ENCODE peak calls at places on chromosomes 5 and 9, in six cellular contexts. I, D, N, E, F and X are unnamed samples.

GRCh38 chr9:137380606-137381005 is 42.4 kb downstream of the EXD3 start:
- DNase-seq in D (no peak), E (no peak), F (no peak), N (no peak), I (no peak), X (no peak)

GRCh38 chr5:112417931-112418358 is 1.1 kb downstream of the EPB41L4A start:
- DNase-seq in E (no peak), N (no peak), I (peak), F (peak), D (no peak), X (peak)

GRCh38 chr5:14739538-14739937 is 75.0 kb downstream of the OTULIN start:
- DNase-seq in F (peak), E (no peak), N (no peak), I (no peak), D (no peak), X (no peak)

GRCh38 chr9:89461302-89461701 is 36.6 kb downstream of the SEMA4D start:
- DNase-seq in I (no peak), E (no peak), D (no peak), F (peak), N (no peak), X (no peak)

GRCh38 chr5:40700116-40700822 is 20.6 kb downstream of the PTGER4 start:
- DNase-seq in I (no peak), D (no peak), N (no peak), F (no peak), E (no peak), X (no peak)

GRCh38 chr9:36486933-36487481 is 85.7 kb upstream of the MELK start:
- DNase-seq in N (no peak), E (no peak), D (peak), F (peak), I (peak), X (peak)

GRCh38 chr9:93060746-93061259 is 2.3 kb downstream of the SUSD3 start:
- DNase-seq in F (peak), N (no peak), E (no peak), I (no peak), D (no peak), X (no peak)

GRCh38 chr9:7097785-7098420 is 340.1 kb downstream of the KDM4C start:
- DNase-seq in E (no peak), D (no peak), F (peak), N (no peak), I (no peak), X (no peak)

GRCh38 chr5:53971566-53971965 is 338.8 kb downstream of the ARL15 start:
- DNase-seq in I (no peak), N (no peak), D (no peak), E (no peak), F (no peak), X (no peak)

GRCh38 chr5:125149503-125149902 is 403.1 kb upstream of the ZNF608 start:
- DNase-seq in N (no peak), I (no peak), F (peak), E (no peak), D (no peak), X (no peak)

GRCh38 chr9:94921072-94921471 is 194.6 kb downstream of the AOPEP start:
- DNase-seq in N (no peak), F (peak), D (no peak), E (no peak), I (no peak), X (peak)

GRCh38 chr9:127185931-127186781 is 63.7 kb upstream of the ANGPTL2 start:
- DNase-seq in I (peak), D (no peak), F (peak), N (no peak), E (no peak), X (peak)

GRCh38 chr5:1058988-1059883 is 50.6 kb downstream of the NKD2 start:
- DNase-seq in F (no peak), N (no peak), I (no peak), E (no peak), D (no peak), X (peak)

GRCh38 chr5:175689147-175689991 is 31.5 kb downstream of the HRH2 start:
- DNase-seq in F (peak), I (peak), E (no peak), D (no peak), N (no peak), X (peak)

GRCh38 chr5:84450617-84451414 is 66.1 kb upstream of the EDIL3 start:
- DNase-seq in E (peak), I (no peak), D (no peak), N (no peak), F (peak), X (no peak)

GRCh38 chr9:128587453-128587852 is 35.1 kb downstream of the SPTAN1 start:
- DNase-seq in E (no peak), N (no peak), I (no peak), D (no peak), F (no peak), X (no peak)

GRCh38 chr9:73573235-73573634 is 421.6 kb downstream of the ANXA1 start:
- DNase-seq in I (no peak), N (no peak), F (no peak), E (no peak), D (no peak), X (no peak)

GRCh38 chr9:76456202-76456926 is 2.6 kb upstream of the GCNT1 start:
- DNase-seq in I (no peak), F (peak), D (peak), N (no peak), E (no peak), X (no peak)

GRCh38 chr9:2120926-2121689 is 106.0 kb downstream of the SMARCA2 start:
- DNase-seq in N (no peak), E (no peak), I (no peak), F (peak), D (no peak), X (no peak)

GRCh38 chr5:96201503-96201902 is 231.5 kb downstream of the PCSK1 start:
- DNase-seq in E (no peak), D (no peak), F (no peak), N (no peak), I (no peak), X (no peak)

GRCh38 chr5:131536211-131536826 is 98.7 kb downstream of the RAPGEF6 start:
- DNase-seq in I (no peak), F (peak), N (no peak), D (no peak), E (no peak), X (no peak)

GRCh38 chr5:16726538-16726946 is 109.7 kb upstream of the RETREG1 start:
- DNase-seq in I (peak), E (no peak), F (no peak), D (no peak), N (no peak), X (no peak)

GRCh38 chr5:43603535-43604363 is 769 bp downstream of the NNT start:
- DNase-seq in N (peak), I (peak), D (no peak), E (no peak), F (peak), X (peak)

GRCh38 chr9:111271481-111272080 is 58.4 kb downstream of the OR2K2 start:
- DNase-seq in I (no peak), F (peak), N (no peak), E (no peak), D (no peak), X (no peak)

GRCh38 chr5:59799668-59800374 is 93.7 kb downstream of the PDE4D start:
- DNase-seq in N (peak), F (peak), E (peak), D (no peak), I (no peak), X (no peak)

GRCh38 chr5:90783460-90784333 is 225.1 kb downstream of the ADGRV1 start:
- DNase-seq in E (peak), N (peak), I (peak), D (peak), F (peak), X (peak)

GRCh38 chr5:149256451-149256850 is 15.2 kb upstream of the AFAP1L1 start:
- DNase-seq in I (no peak), D (no peak), N (no peak), E (no peak), F (no peak), X (no peak)

GRCh38 chr5:95808686-95809413 is 13.7 kb downstream of the GLRX start:
- DNase-seq in I (peak), N (no peak), E (no peak), F (peak), D (no peak), X (peak)